ENCODE peak calls at places on chromosomes 3 and 15, in ten cellular contexts. M, P, R, J, K, T, E, F, W and G are unnamed samples.

GRCh38 chr15:66189291-66189690 is 64.3 kb downstream of the MEGF11 start:
- DNase-seq in M (no peak), R (no peak), J (no peak), P (no peak), T (no peak), F (no peak), W (no peak), K (no peak), E (no peak), G (no peak)

GRCh38 chr3:3353153-3353552 is 173.7 kb upstream of the CRBN start:
- DNase-seq in F (no peak), M (no peak), P (no peak), W (no peak), K (no peak), J (no peak), E (no peak), T (no peak), R (no peak), G (no peak)

GRCh38 chr3:118501152-118501551 is 533.5 kb downstream of the IGSF11 start:
- DNase-seq in W (no peak), R (no peak), F (no peak), M (peak; percentile 54), E (no peak), P (peak; percentile 17), J (no peak), T (peak; percentile 25), K (peak; percentile 39), G (peak; percentile 9)

GRCh38 chr3:134799393-134799792 is 4.3 kb downstream of the EPHB1 start:
- DNase-seq in T (no peak), M (no peak), E (no peak), W (no peak), K (no peak), F (no peak), P (no peak), R (no peak), J (peak; percentile 10), G (no peak)

GRCh38 chr3:46929324-46929723 is 47.2 kb downstream of the CCDC12 start:
- DNase-seq in F (peak; percentile 80), P (no peak), K (peak; percentile 92), M (no peak), R (no peak), W (no peak), J (no peak), E (no peak), T (peak; percentile 91), G (peak; percentile 69)

GRCh38 chr3:190155752-190156151 is 35.1 kb upstream of the P3H2 start:
- DNase-seq in J (no peak), F (peak; percentile 68), E (no peak), T (no peak), P (no peak), M (no peak), W (no peak), K (peak; percentile 43), R (no peak), G (no peak)

GRCh38 chr3:128480717-128481437 is 12.1 kb downstream of the GATA2 start:
- DNase-seq in M (no peak), W (no peak), J (no peak), R (no peak), P (no peak), E (no peak), T (no peak), F (no peak), K (no peak), G (no peak)

GRCh38 chr15:41971089-41971892 is 1.1 kb downstream of the EHD4 start:
- DNase-seq in M (peak; percentile 53), K (peak; percentile 70), T (peak; percentile 76), R (peak; percentile 68), E (peak; percentile 83), F (peak; percentile 81), P (peak; percentile 47), J (peak; percentile 71), W (peak; percentile 80), G (peak; percentile 68)

GRCh38 chr15:62749445-62749844 is 293.1 kb upstream of the TPM1 start:
- DNase-seq in R (no peak), J (peak; percentile 22), F (no peak), P (no peak), K (no peak), E (no peak), W (no peak), T (no peak), M (no peak), G (no peak)

GRCh38 chr3:58062469-58062868 is 54.2 kb downstream of the FLNB start:
- DNase-seq in P (peak; percentile 44), R (no peak), K (no peak), J (no peak), E (no peak), T (no peak), W (no peak), M (no peak), F (no peak), G (no peak)

GRCh38 chr3:45553469-45553974 is 41.0 kb upstream of the LIMD1 start:
- DNase-seq in R (no peak), P (peak; percentile 47), T (peak; percentile 48), F (peak; percentile 62), W (no peak), K (peak; percentile 49), E (no peak), M (peak; percentile 81), J (peak; percentile 83), G (no peak)

GRCh38 chr3:72768976-72769375 is 79.3 kb downstream of the SHQ1 start:
- DNase-seq in R (no peak), J (no peak), K (no peak), F (no peak), P (no peak), M (no peak), E (no peak), W (no peak), T (no peak), G (no peak)

GRCh38 chr15:76178321-76178720 is 118.5 kb downstream of the TMEM266 start:
- DNase-seq in R (no peak), E (no peak), F (no peak), P (no peak), K (no peak), T (no peak), M (no peak), J (no peak), W (no peak), G (no peak)

GRCh38 chr15:88243895-88244787 is 12.4 kb downstream of the NTRK3 start:
- DNase-seq in W (no peak), P (no peak), T (no peak), R (no peak), F (no peak), M (peak; percentile 27), J (peak; percentile 13), K (no peak), E (peak; percentile 21), G (no peak)

GRCh38 chr15:98190914-98191313 is 230.4 kb downstream of the ARRDC4 start:
- DNase-seq in W (no peak), M (no peak), F (no peak), K (no peak), R (no peak), J (no peak), P (no peak), T (no peak), E (no peak), G (no peak)

GRCh38 chr3:58206406-58207011 is 4.3 kb downstream of the DNASE1L3 start:
- DNase-seq in T (no peak), J (peak; percentile 56), K (no peak), P (no peak), E (no peak), R (no peak), W (no peak), M (peak; percentile 17), F (no peak), G (no peak)

GRCh38 chr15:80777836-80778620 is 1.1 kb upstream of the CEMIP start:
- DNase-seq in W (no peak), M (no peak), T (no peak), J (no peak), P (no peak), F (no peak), K (no peak), E (no peak), R (no peak), G (no peak)

GRCh38 chr3:169809230-169809795 is 3.4 kb upstream of the LRRIQ4 start:
- DNase-seq in T (no peak), R (no peak), P (no peak), J (no peak), M (no peak), K (no peak), W (no peak), F (no peak), E (no peak), G (no peak)

DNA sequence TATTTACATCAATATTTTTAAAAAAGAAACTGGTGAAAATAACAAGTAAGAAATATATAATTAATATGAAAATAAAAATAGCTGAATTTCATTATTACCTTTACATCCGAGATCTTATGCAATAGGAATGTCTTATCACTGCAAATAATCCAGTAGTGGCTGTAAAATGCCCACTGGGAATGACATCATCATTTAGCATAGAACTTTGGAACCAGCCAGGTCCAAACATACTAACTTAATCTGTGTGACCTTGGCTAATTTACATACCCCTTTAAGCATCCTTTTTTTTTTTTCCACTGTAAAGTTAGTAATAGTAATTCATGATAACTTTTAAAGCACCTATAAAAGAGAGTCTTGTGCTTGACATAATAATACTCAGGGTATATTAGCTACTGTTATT is 611.7 kb downstream of the ZIC1 start:
- DNase-seq in P (no peak), K (no peak), R (no peak), F (no peak), J (no peak), M (no peak), W (no peak), T (no peak), E (no peak), G (no peak)
- H3K27me3 ChIP-seq in P (no peaks in the 10 kb centered on the region), K (no peaks in the 10 kb centered on the region), R (no peaks in the 10 kb centered on the region), F (no peaks in the 10 kb centered on the region), J (no peaks in the 10 kb centered on the region), M (no peaks in the 10 kb centered on the region), W (no peaks in the 10 kb centered on the region), T (no peaks in the 10 kb centered on the region), E (no peaks in the 10 kb centered on the region), G (no peaks in the 10 kb centered on the region)

GRCh38 chr15:74307827-74308642 is 59.4 kb downstream of the CYP11A1 start:
- DNase-seq in J (peak; percentile 52), E (peak; percentile 12), T (peak; percentile 59), M (peak; percentile 58), W (no peak), K (peak; percentile 59), F (peak; percentile 55), R (no peak), P (peak; percentile 56), G (peak; percentile 33)
- H3K27me3 ChIP-seq in J (peaks cover 85% of the 10 kb centered on the region), E (no peaks in the 10 kb centered on the region), T (no peaks in the 10 kb centered on the region), M (peaks cover 31% of the 10 kb centered on the region), W (peaks cover 58% of the 10 kb centered on the region), K (peaks cover 73% of the 10 kb centered on the region), F (no peaks in the 10 kb centered on the region), R (no peaks in the 10 kb centered on the region), P (no peaks in the 10 kb centered on the region), G (peaks cover 69% of the 10 kb centered on the region)

DNA sequence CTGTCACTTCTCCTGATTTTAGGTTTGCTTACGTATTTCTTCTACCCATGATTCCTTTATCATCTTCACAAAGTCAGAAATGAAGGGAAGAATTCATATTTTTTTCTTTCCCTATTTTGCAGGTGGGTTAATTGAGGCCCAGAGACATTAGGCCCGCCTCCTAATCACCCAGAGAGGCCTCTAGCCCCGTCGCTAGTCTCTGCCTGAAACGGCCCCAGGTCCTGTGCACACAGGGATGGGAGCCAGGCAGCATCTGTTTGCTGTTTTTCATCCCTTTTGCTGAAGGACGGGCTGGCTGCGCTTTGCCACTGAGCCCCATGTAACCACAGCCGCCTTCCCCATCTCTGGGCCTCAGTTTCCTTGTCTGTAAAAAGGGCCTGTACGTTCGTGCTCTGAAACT is 135.9 kb downstream of the FBLN2 start:
- DNase-seq in E (no peak), K (no peak), W (no peak), J (no peak), P (no peak), R (no peak), F (no peak), T (no peak), M (no peak), G (no peak)
- H3K27me3 ChIP-seq in E (no peaks in the 10 kb centered on the region), K (peaks cover 49% of the 10 kb centered on the region), W (peaks cover 33% of the 10 kb centered on the region), J (peaks cover 9% of the 10 kb centered on the region), P (no peaks in the 10 kb centered on the region), R (no peaks in the 10 kb centered on the region), F (no peaks in the 10 kb centered on the region), T (no peaks in the 10 kb centered on the region), M (no peaks in the 10 kb centered on the region), G (peaks cover 36% of the 10 kb centered on the region)

GRCh38 chr3:125958511-125959316 is 10.3 kb upstream of the ROPN1B start:
- DNase-seq in W (no peak), F (no peak), R (no peak), P (no peak), J (no peak), E (no peak), T (no peak), M (no peak), K (no peak), G (peak; percentile 64)
- H3K27me3 ChIP-seq in W (peaks cover 51% of the 10 kb centered on the region), F (no peaks in the 10 kb centered on the region), R (no peaks in the 10 kb centered on the region), P (no peaks in the 10 kb centered on the region), J (peaks cover 9% of the 10 kb centered on the region), E (no peaks in the 10 kb centered on the region), T (no peaks in the 10 kb centered on the region), M (no peaks in the 10 kb centered on the region), K (peaks cover 78% of the 10 kb centered on the region), G (peaks cover 77% of the 10 kb centered on the region)